ENCODE peak calls at places on chromosomes 12 and 14, in ten cellular contexts. S is dorsolateral prefrontal cortex, O is sigmoid colon, E is H9, K is endodermal cell, J is RWPE1, V is neural progenitor cell, A is AG04450, U is stomach, F is upper lobe of right lung. R is an unnamed sample.
A peak's percentile ranks its signal among the peaks of the same experiment; 100 is the strongest.

GRCh38 chr12:67413577-67413976 is 144.4 kb downstream of the CAND1 start:
- DNase-seq in V (no peak), E (no peak), J (peak; percentile 49), F (no peak), U (no peak), K (no peak), S (no peak), A (no peak), O (no peak), R (no peak)

GRCh38 chr14:102980409-102980810 is 57.9 kb downstream of the AMN start:
- DNase-seq in F (no peak), V (no peak), E (no peak), A (no peak), U (no peak), O (no peak), S (no peak), J (no peak), K (no peak), R (peak; percentile 76)

GRCh38 chr12:131072446-131073230 is 118.9 kb downstream of the ADGRD1 start:
- DNase-seq in J (no peak), S (no peak), F (peak; percentile 47), E (peak; percentile 17), K (peak; percentile 24), V (no peak), U (peak; percentile 20), A (no peak), O (no peak), R (no peak)

GRCh38 chr12:100845095-100845494 is 50.5 kb downstream of the ANO4 start:
- DNase-seq in O (no peak), U (no peak), K (no peak), F (no peak), J (peak; percentile 59), S (no peak), E (no peak), V (no peak), A (no peak), R (no peak)

GRCh38 chr12:84698576-84699333 is 213.8 kb downstream of the SLC6A15 start:
- DNase-seq in A (no peak), U (no peak), K (no peak), J (no peak), S (no peak), O (no peak), F (no peak), E (no peak), V (no peak), R (no peak)

GRCh38 chr12:46148706-46149463 is 120.0 kb downstream of the SLC38A1 start:
- DNase-seq in V (no peak), F (no peak), E (no peak), S (no peak), O (no peak), U (no peak), J (no peak), A (no peak), K (no peak), R (no peak)

GRCh38 chr14:92863281-92863680 is 59.7 kb upstream of the CHGA start:
- DNase-seq in U (no peak), K (no peak), V (no peak), J (no peak), O (no peak), A (no peak), F (no peak), S (no peak), E (no peak), R (no peak)

GRCh38 chr12:111635524-111635923 is 36.4 kb upstream of the ATXN2 start:
- DNase-seq in V (no peak), O (no peak), U (no peak), J (no peak), S (no peak), E (no peak), F (no peak), A (no peak), K (peak; percentile 64), R (peak; percentile 48)

GRCh38 chr14:75826599-75826998 is 155.2 kb downstream of the TGFB3 start:
- DNase-seq in F (no peak), K (no peak), E (no peak), J (peak; percentile 45), S (no peak), A (no peak), O (no peak), U (no peak), V (no peak), R (no peak)

GRCh38 chr14:37565550-37565949 is 29.5 kb downstream of the FOXA1 start:
- DNase-seq in E (no peak), S (no peak), O (no peak), F (no peak), K (no peak), J (no peak), V (peak; percentile 35), A (no peak), U (no peak), R (no peak)

GRCh38 chr12:122965356-122965755 is 907 bp downstream of the ABCB9 start:
- DNase-seq in J (no peak), A (no peak), F (no peak), U (no peak), E (no peak), S (no peak), O (no peak), V (peak; percentile 40), K (peak; percentile 64), R (no peak)

GRCh38 chr12:122040579-122041386 is 19.1 kb downstream of the BCL7A start:
- DNase-seq in S (no peak), F (peak; percentile 76), U (peak; percentile 52), K (no peak), O (no peak), J (no peak), A (no peak), E (no peak), V (no peak), R (no peak)

GRCh38 chr12:106978035-106978800 is 8.7 kb downstream of the MTERF2 start:
- DNase-seq in K (no peak), V (no peak), O (peak; percentile 83), J (no peak), A (no peak), S (peak; percentile 47), E (no peak), U (peak; percentile 69), F (no peak), R (peak; percentile 85)

DNA sequence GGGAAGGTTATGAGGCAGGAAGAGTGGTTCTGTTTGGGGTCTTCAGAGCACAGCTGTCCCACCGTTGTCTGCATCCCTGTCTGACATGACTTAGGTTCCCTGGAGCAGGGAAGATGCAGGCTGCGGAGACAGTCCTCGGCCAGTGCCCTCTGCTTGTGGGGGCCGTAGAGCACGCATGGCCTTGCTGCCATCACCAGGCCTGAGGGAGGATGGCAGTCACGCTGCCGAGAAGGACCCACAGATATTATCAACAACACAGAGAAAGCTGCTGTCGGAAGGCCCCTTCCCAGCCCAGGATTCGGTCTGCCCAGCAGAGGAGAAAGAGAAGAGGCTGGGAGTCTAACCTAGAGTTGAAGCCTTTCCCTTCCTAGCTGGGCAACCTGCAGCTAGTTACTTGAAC is 35.0 kb downstream of the ERH start:
- DNase-seq in S (peak; percentile 53), A (peak; percentile 11), F (no peak), O (no peak), E (peak; percentile 63), K (peak; percentile 87), U (no peak), J (no peak), V (peak; percentile 74), R (peak; percentile 43)
- TF ChIP-seq CTCF in S (peak; percentile 57), A (peak; percentile 62), F (peak; percentile 20), O (peak; percentile 44), E (peak; percentile 73), K (peak; percentile 85), U (peak; percentile 12), J (no peak), V (peak; percentile 63), R (peak; percentile 37)

DNA sequence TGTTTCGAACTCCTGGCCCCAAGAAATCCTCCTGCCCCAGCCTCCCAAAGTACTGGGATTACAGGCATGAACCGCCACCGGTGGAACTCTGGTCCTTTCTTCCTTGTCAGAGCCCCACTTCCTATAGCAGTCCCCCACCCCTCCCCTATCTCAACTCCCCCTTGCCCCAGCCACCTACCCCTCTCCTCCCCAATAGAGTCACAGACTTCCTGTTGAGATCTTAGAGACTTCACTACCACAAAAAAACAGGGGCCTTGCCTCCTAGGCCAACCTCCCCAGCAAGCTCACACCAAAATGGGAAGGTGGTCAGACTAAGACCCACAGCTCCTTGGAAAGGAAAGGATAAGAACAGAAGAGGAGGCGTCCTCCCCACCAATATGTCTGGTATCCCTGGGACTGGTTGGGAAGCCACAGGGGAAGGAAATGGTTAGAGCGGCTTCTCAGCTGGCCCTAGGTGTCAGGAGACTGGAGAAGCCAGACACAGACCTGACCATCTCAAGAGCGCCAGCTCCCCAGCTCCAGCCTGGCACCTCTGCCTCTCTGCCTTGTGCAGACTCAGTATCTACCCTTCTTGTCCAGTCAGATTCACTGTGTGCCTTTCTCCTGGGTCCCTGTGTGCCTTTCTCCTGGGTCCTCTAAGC is 8.5 kb downstream of the ITGB7 start:
- DNase-seq in J (no peak), O (no peak), A (no peak), V (no peak), E (no peak), S (no peak), F (no peak), U (no peak), K (no peak), R (no peak)
- H3K27ac ChIP-seq in J (no peak overlapping the region), O (no peak overlapping the region), A (no peak overlapping the region), V (no peak overlapping the region), E (no peak overlapping the region), S (no peak overlapping the region), F (no peak overlapping the region), U (no peak overlapping the region), K (no peak overlapping the region), R (no peak overlapping the region)

GRCh38 chr12:74415633-74416032 is 122.0 kb upstream of the ATXN7L3B start:
- DNase-seq in U (no peak), F (no peak), K (no peak), J (peak; percentile 25), S (no peak), E (no peak), V (peak; percentile 39), O (no peak), A (no peak), R (peak; percentile 22)
- TF ChIP-seq CTCF in U (no peak), F (peak; percentile 39), K (peak; percentile 84), J (peak; percentile 48), S (peak; percentile 60), E (peak; percentile 69), V (peak; percentile 66), O (no peak), A (peak; percentile 61), R (peak; percentile 49)

GRCh38 chr12:87376722-87377121 is 652.5 kb downstream of the C12orf50 start:
- DNase-seq in A (no peak), F (no peak), J (no peak), U (no peak), E (no peak), S (no peak), V (no peak), O (no peak), K (no peak), R (no peak)

GRCh38 chr12:87383705-87384104 is 645.5 kb downstream of the C12orf50 start:
- DNase-seq in V (no peak), S (no peak), E (no peak), F (no peak), K (no peak), A (no peak), O (no peak), J (peak; percentile 20), U (no peak), R (peak; percentile 18)

GRCh38 chr12:87382959-87383591 is 646.1 kb downstream of the C12orf50 start:
- DNase-seq in O (no peak), K (no peak), J (no peak), A (no peak), S (no peak), F (no peak), U (no peak), E (no peak), V (no peak), R (no peak)

GRCh38 chr12:87381747-87382146 is 647.5 kb downstream of the C12orf50 start:
- DNase-seq in V (no peak), S (no peak), K (no peak), A (no peak), J (no peak), U (no peak), E (no peak), F (no peak), O (no peak), R (no peak)

GRCh38 chr12:87378526-87378925 is 650.7 kb downstream of the C12orf50 start:
- DNase-seq in U (no peak), F (no peak), A (no peak), S (no peak), J (no peak), E (no peak), V (no peak), O (no peak), K (no peak), R (no peak)
- H3K27ac ChIP-seq in U (no peak overlapping the region), F (no peak overlapping the region), A (no peak overlapping the region), S (no peak overlapping the region), J (no peak overlapping the region), E (no peak overlapping the region), V (no peak overlapping the region), O (no peak overlapping the region), K (no peak overlapping the region), R (no peak overlapping the region)